ENCODE peak calls at places on chromosomes 12 and 14, in seven cellular contexts. One of them, this sample, is unnamed.

GRCh38 chr12:107749094-107749493 is 11.8 kb downstream of the PRDM4 start:
- DNase-seq in iris pigment epithelial cell: peak
- DNase-seq in psoas muscle: no peak
- DNase-seq in naive thymus-derived CD8-positive, alpha-beta T cell: no peak
- DNase-seq in stimulated activated CD8-positive, alpha-beta memory T cell treated with anti-CD3 and anti-CD28 coated beads, Interleukin-2, amount 100 ng/mL, for 48 hours: no peak
- DNase-seq in NCI-H2171 treated with DMSO at 0.1 percent for 48 hours: no peak
- DNase-seq in HEK293T: no peak
- DNase-seq in this sample: no peak

GRCh38 chr14:61341275-61342210 is 20.2 kb downstream of the PRKCH start:
- DNase-seq in NCI-H2171 treated with DMSO at 0.1 percent for 48 hours: peak
- DNase-seq in iris pigment epithelial cell: no peak
- DNase-seq in stimulated activated CD8-positive, alpha-beta memory T cell treated with anti-CD3 and anti-CD28 coated beads, Interleukin-2, amount 100 ng/mL, for 48 hours: no peak
- DNase-seq in naive thymus-derived CD8-positive, alpha-beta T cell: no peak
- DNase-seq in HEK293T: no peak
- DNase-seq in psoas muscle: no peak
- DNase-seq in this sample: no peak

GRCh38 chr14:30551460-30551859 is 7.5 kb upstream of the G2E3 start:
- DNase-seq in NCI-H2171 treated with DMSO at 0.1 percent for 48 hours: no peak
- DNase-seq in iris pigment epithelial cell: peak
- DNase-seq in stimulated activated CD8-positive, alpha-beta memory T cell treated with anti-CD3 and anti-CD28 coated beads, Interleukin-2, amount 100 ng/mL, for 48 hours: no peak
- DNase-seq in naive thymus-derived CD8-positive, alpha-beta T cell: no peak
- DNase-seq in HEK293T: no peak
- DNase-seq in psoas muscle: no peak
- DNase-seq in this sample: no peak

GRCh38 chr14:39113685-39114072 is 444 bp upstream of the GEMIN2 start:
- DNase-seq in stimulated activated CD8-positive, alpha-beta memory T cell treated with anti-CD3 and anti-CD28 coated beads, Interleukin-2, amount 100 ng/mL, for 48 hours: no peak
- DNase-seq in iris pigment epithelial cell: no peak
- DNase-seq in NCI-H2171 treated with DMSO at 0.1 percent for 48 hours: no peak
- DNase-seq in naive thymus-derived CD8-positive, alpha-beta T cell: no peak
- DNase-seq in psoas muscle: no peak
- DNase-seq in HEK293T: no peak
- DNase-seq in this sample: no peak

GRCh38 chr14:66613344-66613743 is 105.4 kb downstream of the GPHN start:
- DNase-seq in psoas muscle: no peak
- DNase-seq in NCI-H2171 treated with DMSO at 0.1 percent for 48 hours: no peak
- DNase-seq in HEK293T: no peak
- DNase-seq in naive thymus-derived CD8-positive, alpha-beta T cell: no peak
- DNase-seq in iris pigment epithelial cell: no peak
- DNase-seq in stimulated activated CD8-positive, alpha-beta memory T cell treated with anti-CD3 and anti-CD28 coated beads, Interleukin-2, amount 100 ng/mL, for 48 hours: no peak
- DNase-seq in this sample: no peak

GRCh38 chr12:116969615-116970575 is 59.1 kb downstream of the FBXW8 start:
- DNase-seq in naive thymus-derived CD8-positive, alpha-beta T cell: no peak
- DNase-seq in stimulated activated CD8-positive, alpha-beta memory T cell treated with anti-CD3 and anti-CD28 coated beads, Interleukin-2, amount 100 ng/mL, for 48 hours: no peak
- DNase-seq in NCI-H2171 treated with DMSO at 0.1 percent for 48 hours: peak
- DNase-seq in HEK293T: no peak
- DNase-seq in psoas muscle: peak
- DNase-seq in iris pigment epithelial cell: no peak
- DNase-seq in this sample: no peak

GRCh38 chr14:66649515-66649914 is 141.6 kb downstream of the GPHN start:
- DNase-seq in psoas muscle: no peak
- DNase-seq in HEK293T: no peak
- DNase-seq in stimulated activated CD8-positive, alpha-beta memory T cell treated with anti-CD3 and anti-CD28 coated beads, Interleukin-2, amount 100 ng/mL, for 48 hours: no peak
- DNase-seq in NCI-H2171 treated with DMSO at 0.1 percent for 48 hours: peak
- DNase-seq in iris pigment epithelial cell: no peak
- DNase-seq in naive thymus-derived CD8-positive, alpha-beta T cell: no peak
- DNase-seq in this sample: no peak

GRCh38 chr14:105034314-105035039 is 13.6 kb upstream of the CDCA4 start:
- DNase-seq in NCI-H2171 treated with DMSO at 0.1 percent for 48 hours: no peak
- DNase-seq in iris pigment epithelial cell: no peak
- DNase-seq in psoas muscle: no peak
- DNase-seq in stimulated activated CD8-positive, alpha-beta memory T cell treated with anti-CD3 and anti-CD28 coated beads, Interleukin-2, amount 100 ng/mL, for 48 hours: no peak
- DNase-seq in HEK293T: no peak
- DNase-seq in naive thymus-derived CD8-positive, alpha-beta T cell: no peak
- DNase-seq in this sample: no peak

GRCh38 chr12:24853588-24853987 is 95.3 kb downstream of the BCAT1 start:
- DNase-seq in naive thymus-derived CD8-positive, alpha-beta T cell: no peak
- DNase-seq in psoas muscle: no peak
- DNase-seq in stimulated activated CD8-positive, alpha-beta memory T cell treated with anti-CD3 and anti-CD28 coated beads, Interleukin-2, amount 100 ng/mL, for 48 hours: no peak
- DNase-seq in NCI-H2171 treated with DMSO at 0.1 percent for 48 hours: no peak
- DNase-seq in iris pigment epithelial cell: peak
- DNase-seq in HEK293T: no peak
- DNase-seq in this sample: no peak

This sample was measured in chondrocyte.